ENCODE peak calls at places on chromosomes 5 and 9, in seven cellular contexts. N is stimulated activated CD8-positive, alpha-beta memory T cell treated with anti-CD3 and anti-CD28 coated beads, Interleukin-7, amount 100 ng/mL, for 1 hour; X is NB4; Z is pulmonary artery endothelial cell; H is choroid plexus epithelial cell; K is lower leg skin; Q is mesothelial cell of epicardium. U is an unnamed sample.
A peak's percentile ranks its signal among the peaks of the same experiment; 100 is the strongest.

GRCh38 chr5:145697251-145698016 is 137.7 kb downstream of the PRELID2 start:
- DNase-seq in Q (no peak), Z (peak; percentile 17), X (peak; percentile 61), K (no peak), H (peak; percentile 87), N (no peak), U (peak; percentile 42)

GRCh38 chr5:20166496-20166895 is 178.5 kb upstream of the CDH18 start:
- DNase-seq in H (peak; percentile 4), K (no peak), Z (no peak), Q (no peak), N (no peak), X (no peak), U (peak; percentile 6)

GRCh38 chr9:34185778-34186551 is 7.1 kb downstream of the UBAP1 start:
- DNase-seq in Q (no peak), K (peak; percentile 60), Z (peak; percentile 85), N (no peak), X (peak; percentile 97), H (peak; percentile 95), U (peak; percentile 51)

GRCh38 chr9:132443951-132444615 is 34.1 kb downstream of the CFAP77 start:
- DNase-seq in X (no peak), Z (no peak), N (no peak), H (no peak), Q (no peak), K (no peak), U (peak; percentile 49)

GRCh38 chr5:39219433-39219832 is at the start of gene FYB1:
- DNase-seq in X (peak; percentile 95), N (no peak), H (no peak), K (no peak), Z (no peak), Q (no peak), U (no peak)

GRCh38 chr9:31776471-31776870 is 608.0 kb upstream of the ACO1 start:
- DNase-seq in Z (no peak), X (no peak), Q (no peak), H (no peak), N (no peak), K (no peak), U (no peak)

GRCh38 chr5:96668725-96669124 is 6.5 kb downstream of the CAST start:
- DNase-seq in Q (no peak), Z (no peak), H (no peak), N (no peak), K (no peak), X (no peak), U (no peak)

GRCh38 chr9:22102347-22103053 is 93.4 kb upstream of the CDKN2B start:
- DNase-seq in K (no peak), X (no peak), Z (no peak), H (no peak), Q (no peak), N (no peak), U (peak; percentile 77)

GRCh38 chr9:87109182-87109581 is 161.9 kb upstream of the GAS1 start:
- DNase-seq in Z (no peak), X (no peak), N (no peak), H (peak; percentile 45), Q (no peak), K (no peak), U (no peak)

GRCh38 chr9:101409079-101409477 is 10.4 kb downstream of the ZNF189 start:
- DNase-seq in H (no peak), X (no peak), Q (no peak), N (no peak), K (no peak), Z (no peak), U (no peak)

GRCh38 chr5:176822426-176823075 is 12.2 kb downstream of the UNC5A start:
- DNase-seq in N (no peak), H (no peak), X (no peak), K (no peak), Q (no peak), Z (no peak), U (peak; percentile 79)

GRCh38 chr9:117737721-117738226 is 33.6 kb downstream of the TLR4 start:
- DNase-seq in Z (no peak), N (no peak), Q (no peak), H (no peak), X (no peak), K (no peak), U (no peak)

GRCh38 chr9:135526730-135527571 is 5.7 kb downstream of the LCN1 start:
- DNase-seq in H (no peak), Z (no peak), N (no peak), K (peak; percentile 79), Q (peak; percentile 34), X (peak; percentile 22), U (no peak)

GRCh38 chr5:112869948-112870347 is 8.9 kb downstream of the SRP19 start:
- DNase-seq in N (no peak), Z (no peak), H (no peak), X (no peak), K (no peak), Q (no peak), U (peak; percentile 80)

GRCh38 chr5:123482258-123482657 is 29.7 kb upstream of the CSNK1G3 start:
- DNase-seq in Q (no peak), N (no peak), X (no peak), K (no peak), Z (no peak), H (peak; percentile 56), U (no peak)

GRCh38 chr5:168337361-168337760 is 45.9 kb downstream of the WWC1 start:
- DNase-seq in H (no peak), K (no peak), Z (no peak), X (no peak), Q (no peak), N (no peak), U (no peak)